ENCODE peak calls at places on chromosomes 1 and 21, in ten cellular contexts. W, Y, X, N, P, F, Z, O, A and V are unnamed samples.

GRCh38 chr1:182299728-182300581 is 91.6 kb downstream of the GLUL start:
- DNase-seq in W (no peak), Y (no peak), X (no peak), N (no peak), P (peak), F (no peak), Z (no peak), O (no peak), A (no peak), V (no peak)

GRCh38 chr1:230196077-230196476 is 129.0 kb downstream of the GALNT2 start:
- DNase-seq in W (no peak), Y (no peak), X (no peak), N (no peak), P (no peak), F (no peak), Z (no peak), O (no peak), A (no peak), V (no peak)

GRCh38 chr1:38030596-38031512 is 15.7 kb downstream of the POU3F1 start:
- DNase-seq in W (no peak), Y (no peak), X (no peak), N (no peak), P (no peak), F (no peak), Z (no peak), O (no peak), A (no peak), V (peak)

GRCh38 chr21:32065654-32066053 is 192.8 kb downstream of the HUNK start:
- DNase-seq in W (no peak), Y (no peak), X (no peak), N (no peak), P (no peak), F (no peak), Z (no peak), O (no peak), A (no peak), V (no peak)

GRCh38 chr1:184160236-184160635 is 108.7 kb downstream of the TSEN15 start:
- DNase-seq in W (no peak), Y (no peak), X (no peak), N (peak), P (no peak), F (peak), Z (no peak), O (no peak), A (peak), V (no peak)

GRCh38 chr1:208834346-208835081 is 590.3 kb upstream of the PLXNA2 start:
- DNase-seq in W (no peak), Y (no peak), X (no peak), N (peak), P (no peak), F (peak), Z (no peak), O (peak), A (no peak), V (no peak)

GRCh38 chr21:45011911-45012660 is 62.3 kb upstream of the ADARB1 start:
- DNase-seq in W (no peak), Y (no peak), X (peak), N (peak), P (peak), F (peak), Z (peak), O (peak), A (no peak), V (no peak)

GRCh38 chr1:78003882-78004718 is 639 bp upstream of the DNAJB4 start:
- DNase-seq in W (peak), Y (peak), X (peak), N (peak), P (peak), F (peak), Z (peak), O (peak), A (peak), V (peak)

GRCh38 chr21:34754690-34755647 is 86.2 kb downstream of the CLIC6 start:
- DNase-seq in W (no peak), Y (no peak), X (no peak), N (no peak), P (no peak), F (no peak), Z (no peak), O (no peak), A (no peak), V (no peak)

GRCh38 chr1:14757260-14757625 is 158.8 kb downstream of the KAZN start:
- DNase-seq in W (no peak), Y (no peak), X (no peak), N (no peak), P (no peak), F (no peak), Z (no peak), O (no peak), A (no peak), V (no peak)

GRCh38 chr1:202796670-202797069 is 11.6 kb downstream of the KDM5B start:
- DNase-seq in W (no peak), Y (no peak), X (no peak), N (no peak), P (no peak), F (no peak), Z (no peak), O (no peak), A (no peak), V (no peak)